ENCODE peak calls at places on chromosomes 2 and 18, in nine cellular contexts. One of them, this sample, is unnamed.

GRCh38 chr18:12470382-12471090 is 62.8 kb downstream of the PRELID3A start:
- DNase-seq in Peyer's patch: no peak
- DNase-seq in lung: no peak
- DNase-seq in left lung: no peak
- DNase-seq in fibroblast of pulmonary artery: no peak
- DNase-seq in cardiac muscle cell: peak; percentile 33
- DNase-seq in endothelial cell: no peak
- DNase-seq in heart right ventricle: no peak
- DNase-seq in mucosa of descending colon: no peak
- DNase-seq in this sample: no peak

GRCh38 chr2:15725101-15725787 is 133.6 kb downstream of the DDX1 start:
- DNase-seq in Peyer's patch: no peak
- DNase-seq in lung: no peak
- DNase-seq in left lung: no peak
- DNase-seq in fibroblast of pulmonary artery: no peak
- DNase-seq in cardiac muscle cell: no peak
- DNase-seq in endothelial cell: no peak
- DNase-seq in heart right ventricle: no peak
- DNase-seq in mucosa of descending colon: no peak
- DNase-seq in this sample: no peak

GRCh38 chr2:180730976-180731375 is 249.4 kb upstream of the UBE2E3 start:
- DNase-seq in Peyer's patch: no peak
- DNase-seq in lung: no peak
- DNase-seq in left lung: no peak
- DNase-seq in fibroblast of pulmonary artery: peak; percentile 83
- DNase-seq in cardiac muscle cell: no peak
- DNase-seq in endothelial cell: no peak
- DNase-seq in heart right ventricle: no peak
- DNase-seq in mucosa of descending colon: no peak
- DNase-seq in this sample: no peak

GRCh38 chr2:149860276-149860921 is 272.8 kb upstream of the MMADHC start:
- DNase-seq in Peyer's patch: no peak
- DNase-seq in lung: no peak
- DNase-seq in left lung: no peak
- DNase-seq in fibroblast of pulmonary artery: peak; percentile 96
- DNase-seq in cardiac muscle cell: no peak
- DNase-seq in endothelial cell: no peak
- DNase-seq in heart right ventricle: peak; percentile 68
- DNase-seq in mucosa of descending colon: no peak
- DNase-seq in this sample: no peak

GRCh38 chr2:226548706-226549105 is 250.9 kb downstream of the IRS1 start:
- DNase-seq in Peyer's patch: no peak
- DNase-seq in lung: no peak
- DNase-seq in left lung: no peak
- DNase-seq in fibroblast of pulmonary artery: peak; percentile 13
- DNase-seq in cardiac muscle cell: no peak
- DNase-seq in endothelial cell: no peak
- DNase-seq in heart right ventricle: no peak
- DNase-seq in mucosa of descending colon: no peak
- DNase-seq in this sample: no peak

GRCh38 chr2:26474261-26474785 is 3.6 kb downstream of the OTOF start:
- DNase-seq in Peyer's patch: no peak
- DNase-seq in lung: no peak
- DNase-seq in left lung: no peak
- DNase-seq in fibroblast of pulmonary artery: no peak
- DNase-seq in cardiac muscle cell: no peak
- DNase-seq in endothelial cell: no peak
- DNase-seq in heart right ventricle: no peak
- DNase-seq in mucosa of descending colon: peak; percentile 36
- DNase-seq in this sample: no peak

GRCh38 chr2:39523308-39524044 is 86.4 kb upstream of the MAP4K3 start:
- DNase-seq in Peyer's patch: no peak
- DNase-seq in lung: no peak
- DNase-seq in left lung: no peak
- DNase-seq in fibroblast of pulmonary artery: peak; percentile 94
- DNase-seq in cardiac muscle cell: no peak
- DNase-seq in endothelial cell: no peak
- DNase-seq in heart right ventricle: no peak
- DNase-seq in mucosa of descending colon: no peak
- DNase-seq in this sample: no peak

GRCh38 chr2:159086332-159086731 is 117.9 kb downstream of the TANC1 start:
- DNase-seq in Peyer's patch: no peak
- DNase-seq in lung: no peak
- DNase-seq in left lung: no peak
- DNase-seq in fibroblast of pulmonary artery: peak; percentile 53
- DNase-seq in cardiac muscle cell: peak; percentile 41
- DNase-seq in endothelial cell: no peak
- DNase-seq in heart right ventricle: no peak
- DNase-seq in mucosa of descending colon: no peak
- DNase-seq in this sample: no peak

GRCh38 chr2:377414-377813 is 89.5 kb upstream of the ALKAL2 start:
- DNase-seq in Peyer's patch: no peak
- DNase-seq in lung: no peak
- DNase-seq in left lung: no peak
- DNase-seq in fibroblast of pulmonary artery: no peak
- DNase-seq in cardiac muscle cell: no peak
- DNase-seq in endothelial cell: no peak
- DNase-seq in heart right ventricle: no peak
- DNase-seq in mucosa of descending colon: no peak
- DNase-seq in this sample: no peak

GRCh38 chr2:240564571-240565266 is 3.6 kb upstream of the RNPEPL1 start:
- DNase-seq in Peyer's patch: peak; percentile 45
- DNase-seq in lung: peak; percentile 28
- DNase-seq in left lung: no peak
- DNase-seq in fibroblast of pulmonary artery: peak; percentile 57
- DNase-seq in cardiac muscle cell: no peak
- DNase-seq in endothelial cell: no peak
- DNase-seq in heart right ventricle: peak; percentile 3
- DNase-seq in mucosa of descending colon: peak; percentile 52
- DNase-seq in this sample: no peak

GRCh38 chr18:62331581-62332436 is 6.7 kb downstream of the TNFRSF11A start:
- DNase-seq in Peyer's patch: no peak
- DNase-seq in lung: no peak
- DNase-seq in left lung: no peak
- DNase-seq in fibroblast of pulmonary artery: peak; percentile 20
- DNase-seq in cardiac muscle cell: no peak
- DNase-seq in endothelial cell: no peak
- DNase-seq in heart right ventricle: peak; percentile 49
- DNase-seq in mucosa of descending colon: no peak
- DNase-seq in this sample: no peak

GRCh38 chr18:79681484-79682387 is 2.1 kb downstream of the CTDP1 start:
- DNase-seq in Peyer's patch: no peak
- DNase-seq in lung: no peak
- DNase-seq in left lung: peak; percentile 78
- DNase-seq in fibroblast of pulmonary artery: no peak
- DNase-seq in cardiac muscle cell: no peak
- DNase-seq in endothelial cell: no peak
- DNase-seq in heart right ventricle: no peak
- DNase-seq in mucosa of descending colon: peak; percentile 88
- DNase-seq in this sample: no peak

GRCh38 chr2:174026122-174026845 is 61.1 kb upstream of the SP3 start:
- DNase-seq in Peyer's patch: no peak
- DNase-seq in lung: no peak
- DNase-seq in left lung: no peak
- DNase-seq in fibroblast of pulmonary artery: peak; percentile 82
- DNase-seq in cardiac muscle cell: no peak
- DNase-seq in endothelial cell: no peak
- DNase-seq in heart right ventricle: no peak
- DNase-seq in mucosa of descending colon: no peak
- DNase-seq in this sample: no peak

GRCh38 chr18:57956495-57956894 is 87.5 kb upstream of the NEDD4L start:
- DNase-seq in Peyer's patch: no peak
- DNase-seq in lung: no peak
- DNase-seq in left lung: no peak
- DNase-seq in fibroblast of pulmonary artery: no peak
- DNase-seq in cardiac muscle cell: no peak
- DNase-seq in endothelial cell: no peak
- DNase-seq in heart right ventricle: no peak
- DNase-seq in mucosa of descending colon: no peak
- DNase-seq in this sample: no peak

GRCh38 chr18:57957210-57957609 is 86.8 kb upstream of the NEDD4L start:
- DNase-seq in Peyer's patch: no peak
- DNase-seq in lung: no peak
- DNase-seq in left lung: no peak
- DNase-seq in fibroblast of pulmonary artery: no peak
- DNase-seq in cardiac muscle cell: no peak
- DNase-seq in endothelial cell: no peak
- DNase-seq in heart right ventricle: no peak
- DNase-seq in mucosa of descending colon: no peak
- DNase-seq in this sample: no peak

GRCh38 chr18:57961411-57961810 is 82.6 kb upstream of the NEDD4L start:
- DNase-seq in Peyer's patch: no peak
- DNase-seq in lung: no peak
- DNase-seq in left lung: no peak
- DNase-seq in fibroblast of pulmonary artery: no peak
- DNase-seq in cardiac muscle cell: no peak
- DNase-seq in endothelial cell: no peak
- DNase-seq in heart right ventricle: no peak
- DNase-seq in mucosa of descending colon: no peak
- DNase-seq in this sample: peak; percentile 24

GRCh38 chr18:57961876-57962505 is 82.0 kb upstream of the NEDD4L start:
- DNase-seq in Peyer's patch: no peak
- DNase-seq in lung: no peak
- DNase-seq in left lung: no peak
- DNase-seq in fibroblast of pulmonary artery: no peak
- DNase-seq in cardiac muscle cell: no peak
- DNase-seq in endothelial cell: no peak
- DNase-seq in heart right ventricle: no peak
- DNase-seq in mucosa of descending colon: no peak
- DNase-seq in this sample: no peak

GRCh38 chr18:57959278-57959677 is 84.7 kb upstream of the NEDD4L start:
- DNase-seq in Peyer's patch: no peak
- DNase-seq in lung: peak; percentile 39
- DNase-seq in left lung: no peak
- DNase-seq in fibroblast of pulmonary artery: peak; percentile 53
- DNase-seq in cardiac muscle cell: peak; percentile 32
- DNase-seq in endothelial cell: peak; percentile 32
- DNase-seq in heart right ventricle: no peak
- DNase-seq in mucosa of descending colon: peak; percentile 61
- DNase-seq in this sample: no peak
- TF ChIP-seq CTCF in Peyer's patch: peak; percentile 59
- TF ChIP-seq CTCF in lung: no peak
- TF ChIP-seq CTCF in left lung: no peak
- TF ChIP-seq CTCF in fibroblast of pulmonary artery: peak; percentile 49
- TF ChIP-seq CTCF in cardiac muscle cell: peak; percentile 49
- TF ChIP-seq CTCF in endothelial cell: peak; percentile 19
- TF ChIP-seq CTCF in heart right ventricle: peak; percentile 30
- TF ChIP-seq CTCF in mucosa of descending colon: no peak
- TF ChIP-seq CTCF in this sample: peak; percentile 37

GRCh38 chr2:143623270-143623669 is 494.1 kb downstream of the ARHGAP15 start:
- DNase-seq in Peyer's patch: no peak
- DNase-seq in lung: no peak
- DNase-seq in left lung: no peak
- DNase-seq in fibroblast of pulmonary artery: no peak
- DNase-seq in cardiac muscle cell: no peak
- DNase-seq in endothelial cell: no peak
- DNase-seq in heart right ventricle: no peak
- DNase-seq in mucosa of descending colon: no peak
- DNase-seq in this sample: no peak
- TF ChIP-seq CTCF in Peyer's patch: no peak
- TF ChIP-seq CTCF in lung: no peak
- TF ChIP-seq CTCF in left lung: no peak
- TF ChIP-seq CTCF in fibroblast of pulmonary artery: no peak
- TF ChIP-seq CTCF in cardiac muscle cell: no peak
- TF ChIP-seq CTCF in endothelial cell: no peak
- TF ChIP-seq CTCF in heart right ventricle: no peak
- TF ChIP-seq CTCF in mucosa of descending colon: no peak
- TF ChIP-seq CTCF in this sample: no peak

GRCh38 chr2:191895195-191895594 is 48.3 kb upstream of the CAVIN2 start:
- DNase-seq in Peyer's patch: no peak
- DNase-seq in lung: no peak
- DNase-seq in left lung: no peak
- DNase-seq in fibroblast of pulmonary artery: no peak
- DNase-seq in cardiac muscle cell: no peak
- DNase-seq in endothelial cell: no peak
- DNase-seq in heart right ventricle: no peak
- DNase-seq in mucosa of descending colon: no peak
- DNase-seq in this sample: no peak

GRCh38 chr2:191905336-191905735 is 58.4 kb upstream of the CAVIN2 start:
- DNase-seq in Peyer's patch: no peak
- DNase-seq in lung: no peak
- DNase-seq in left lung: no peak
- DNase-seq in fibroblast of pulmonary artery: no peak
- DNase-seq in cardiac muscle cell: no peak
- DNase-seq in endothelial cell: no peak
- DNase-seq in heart right ventricle: no peak
- DNase-seq in mucosa of descending colon: no peak
- DNase-seq in this sample: no peak

GRCh38 chr2:191899442-191899841 is 52.6 kb upstream of the CAVIN2 start:
- DNase-seq in Peyer's patch: no peak
- DNase-seq in lung: no peak
- DNase-seq in left lung: no peak
- DNase-seq in fibroblast of pulmonary artery: peak; percentile 88
- DNase-seq in cardiac muscle cell: no peak
- DNase-seq in endothelial cell: no peak
- DNase-seq in heart right ventricle: no peak
- DNase-seq in mucosa of descending colon: no peak
- DNase-seq in this sample: no peak

GRCh38 chr2:191895743-191896142 is 48.9 kb upstream of the CAVIN2 start:
- DNase-seq in Peyer's patch: no peak
- DNase-seq in lung: no peak
- DNase-seq in left lung: no peak
- DNase-seq in fibroblast of pulmonary artery: no peak
- DNase-seq in cardiac muscle cell: no peak
- DNase-seq in endothelial cell: no peak
- DNase-seq in heart right ventricle: no peak
- DNase-seq in mucosa of descending colon: no peak
- DNase-seq in this sample: no peak

GRCh38 chr2:191901031-191901430 is 54.1 kb upstream of the CAVIN2 start:
- DNase-seq in Peyer's patch: no peak
- DNase-seq in lung: no peak
- DNase-seq in left lung: no peak
- DNase-seq in fibroblast of pulmonary artery: no peak
- DNase-seq in cardiac muscle cell: no peak
- DNase-seq in endothelial cell: no peak
- DNase-seq in heart right ventricle: no peak
- DNase-seq in mucosa of descending colon: no peak
- DNase-seq in this sample: no peak
- TF ChIP-seq CTCF in Peyer's patch: no peak
- TF ChIP-seq CTCF in lung: no peak
- TF ChIP-seq CTCF in left lung: no peak
- TF ChIP-seq CTCF in fibroblast of pulmonary artery: no peak
- TF ChIP-seq CTCF in cardiac muscle cell: no peak
- TF ChIP-seq CTCF in endothelial cell: no peak
- TF ChIP-seq CTCF in heart right ventricle: no peak
- TF ChIP-seq CTCF in mucosa of descending colon: no peak
- TF ChIP-seq CTCF in this sample: no peak

DNA sequence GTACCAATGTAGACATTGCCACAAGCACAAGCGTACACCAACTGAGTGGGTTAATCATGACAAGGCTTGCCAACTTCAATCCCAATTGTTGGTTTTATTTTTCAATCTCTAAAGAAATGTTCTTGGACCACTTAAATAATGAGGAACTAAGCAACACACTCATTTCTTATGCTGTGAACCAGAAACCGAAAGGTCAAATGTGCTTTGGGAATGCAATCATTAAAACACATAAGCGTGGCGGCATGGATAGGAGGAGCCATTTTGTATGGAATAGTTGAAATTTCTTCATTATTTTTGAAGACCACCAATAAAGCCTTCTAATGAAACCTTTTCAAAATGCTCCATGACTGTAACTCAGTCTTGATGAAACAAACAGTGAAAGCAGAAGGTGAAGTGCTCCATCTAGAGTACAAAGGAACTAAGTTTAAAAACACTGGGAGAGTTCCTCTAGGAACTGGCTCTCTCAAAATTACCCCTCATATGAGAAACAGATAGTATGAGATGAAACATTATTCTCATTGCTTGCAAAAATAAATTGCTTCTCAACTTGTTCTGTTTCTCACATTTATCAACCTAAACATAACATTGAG is 113.2 kb upstream of the CHST9 start:
- DNase-seq in Peyer's patch: no peak
- DNase-seq in lung: no peak
- DNase-seq in left lung: no peak
- DNase-seq in fibroblast of pulmonary artery: no peak
- DNase-seq in cardiac muscle cell: peak; percentile 42
- DNase-seq in endothelial cell: no peak
- DNase-seq in heart right ventricle: no peak
- DNase-seq in mucosa of descending colon: no peak
- DNase-seq in this sample: no peak
- TF ChIP-seq CTCF in Peyer's patch: peak; percentile 37
- TF ChIP-seq CTCF in lung: no peak
- TF ChIP-seq CTCF in left lung: no peak
- TF ChIP-seq CTCF in fibroblast of pulmonary artery: no peak
- TF ChIP-seq CTCF in cardiac muscle cell: no peak
- TF ChIP-seq CTCF in endothelial cell: no peak
- TF ChIP-seq CTCF in heart right ventricle: peak; percentile 49
- TF ChIP-seq CTCF in mucosa of descending colon: no peak
- TF ChIP-seq CTCF in this sample: peak; percentile 3

This sample was measured in esophagus muscularis mucosa.